ENCODE peak calls at places on chromosomes 7 and 10, in five cellular contexts. T, F, W, P and X are unnamed samples.

GRCh38 chr10:66258693-66259092 is 667.1 kb upstream of the LRRTM3 start:
- DNase-seq in P (no peak), W (no peak), F (no peak), T (no peak), X (no peak)

GRCh38 chr10:101867931-101868330 is 24.3 kb upstream of the KCNIP2 start:
- DNase-seq in T (no peak), W (peak), F (no peak), P (no peak), X (no peak)

GRCh38 chr10:4279649-4280048 is 494.6 kb upstream of the KLF6 start:
- DNase-seq in P (no peak), T (no peak), W (peak), F (no peak), X (no peak)

GRCh38 chr7:57218196-57218716 is 86.0 kb upstream of the ZNF479 start:
- DNase-seq in T (no peak), W (no peak), P (no peak), F (no peak), X (no peak)

GRCh38 chr10:5698062-5698461 is 13.4 kb downstream of the TASOR2 start:
- DNase-seq in W (no peak), P (no peak), T (no peak), F (no peak), X (no peak)

GRCh38 chr10:11750420-11750819 is 8.2 kb downstream of the ECHDC3 start:
- DNase-seq in P (no peak), W (no peak), T (no peak), F (no peak), X (no peak)

GRCh38 chr10:506451-507354 is 182.8 kb downstream of the DIP2C start:
- DNase-seq in F (no peak), W (no peak), T (peak), P (no peak), X (no peak)

GRCh38 chr7:87328281-87328680 is 17.2 kb upstream of the CROT start:
- DNase-seq in F (peak), P (peak), W (peak), T (no peak), X (peak)

GRCh38 chr10:79394631-79395030 is 47.4 kb downstream of the PPIF start:
- DNase-seq in T (no peak), F (no peak), P (no peak), W (no peak), X (no peak)

GRCh38 chr7:92765725-92766124 is 70.6 kb downstream of the CDK6 start:
- DNase-seq in F (no peak), P (peak), W (peak), T (no peak), X (no peak)

GRCh38 chr10:113480828-113481502 is 71.9 kb upstream of the HABP2 start:
- DNase-seq in P (peak), F (no peak), W (no peak), T (no peak), X (no peak)

GRCh38 chr7:136251826-136252225 is 274.7 kb upstream of the MTPN start:
- DNase-seq in W (no peak), P (no peak), F (no peak), T (no peak), X (no peak)

GRCh38 chr7:154794147-154794780 is 208.7 kb downstream of the PAXIP1 start:
- DNase-seq in P (peak), T (no peak), W (no peak), F (no peak), X (peak)

GRCh38 chr10:44049301-44050015 is 335.4 kb downstream of the CXCL12 start:
- DNase-seq in P (no peak), F (no peak), W (no peak), T (no peak), X (no peak)

GRCh38 chr7:100803398-100804161 is 23.7 kb downstream of the EPHB4 start:
- DNase-seq in F (peak), W (peak), T (peak), P (peak), X (peak)

GRCh38 chr7:52080493-52080892 is 763.9 kb upstream of the COBL start:
- DNase-seq in P (no peak), T (no peak), F (no peak), W (no peak), X (no peak)

DNA sequence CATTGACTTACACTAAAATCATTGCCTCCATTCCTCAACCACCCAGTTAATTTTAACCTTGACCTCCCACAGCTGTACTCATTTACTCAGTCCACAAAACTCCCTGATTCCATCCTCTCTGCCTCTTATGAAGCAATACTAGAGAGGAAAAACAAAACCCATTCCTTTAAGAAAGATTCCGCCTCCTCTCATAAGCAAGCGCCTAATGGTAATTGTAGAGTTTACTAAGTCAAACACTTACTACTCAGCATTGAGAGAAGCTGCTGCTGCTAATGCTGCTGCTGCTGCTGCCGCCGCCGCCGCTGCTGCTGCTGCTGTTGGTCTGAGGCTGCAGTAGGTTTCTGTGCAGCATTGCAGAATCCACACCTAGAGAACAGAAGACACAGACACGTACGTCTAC is 2.1 kb upstream of the ADD3 start:
- DNase-seq in F (peak), P (peak), W (peak), T (no peak), X (no peak)
- H3K4me3 ChIP-seq in F (no peak), P (no peak), W (peak), T (peak), X (no peak)

DNA sequence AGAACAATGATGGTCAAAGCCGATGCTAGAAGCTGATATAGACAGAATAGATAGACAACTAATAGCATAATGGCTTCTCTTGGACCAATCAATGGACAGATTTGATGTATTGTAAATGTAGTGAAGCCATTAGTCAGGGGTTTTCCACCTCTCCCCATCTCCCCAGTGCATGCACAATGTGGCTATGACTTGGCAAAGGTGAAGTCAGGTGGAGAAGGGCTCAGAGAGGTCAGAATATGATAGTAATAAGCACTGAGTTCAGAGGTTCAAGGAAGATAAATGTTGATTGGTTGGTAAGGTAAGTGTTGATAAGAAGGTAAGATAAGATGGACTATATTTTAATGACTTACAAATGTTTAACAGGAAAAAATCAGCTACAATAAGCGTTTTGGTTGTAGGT is 28.5 kb downstream of the BLNK start:
- DNase-seq in T (no peak), W (no peak), P (no peak), F (no peak), X (no peak)
- TF ChIP-seq CTCF in T (no peak), W (no peak), P (no peak), F (no peak), X (no peak)

GRCh38 chr7:124432009-124432578 is 333.5 kb downstream of the GPR37 start:
- DNase-seq in F (no peak), W (no peak), P (no peak), T (no peak), X (no peak)
- H3K4me3 ChIP-seq in F (no peak), W (no peak), P (no peak), T (no peak), X (no peak)

GRCh38 chr10:89701238-89702120 is at the start of gene KIF20B:
- DNase-seq in P (peak), F (peak), T (peak), W (peak), X (peak)
- TF ChIP-seq CTCF in P (peak), F (peak), T (peak), W (peak), X (peak)

DNA sequence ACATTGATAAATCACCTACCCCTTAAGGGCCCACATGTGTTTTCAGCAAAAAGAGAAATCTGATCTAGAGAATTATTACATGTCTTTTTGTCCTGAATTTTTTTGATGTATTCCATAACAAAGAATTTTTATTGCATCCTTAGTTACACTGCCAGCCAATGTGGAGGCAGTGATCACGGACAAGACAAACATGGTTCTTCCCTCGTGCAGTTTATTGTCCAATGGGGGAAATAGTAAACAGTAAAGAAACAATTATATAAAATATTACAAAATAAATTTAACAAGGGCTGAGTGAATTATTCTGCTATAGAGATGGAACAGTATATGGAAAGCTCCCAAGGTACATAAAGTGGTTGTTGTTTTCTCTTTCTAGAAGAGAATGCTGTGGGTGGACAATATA is 2.0 kb downstream of the STEAP2 start:
- DNase-seq in F (no peak), T (no peak), P (no peak), W (no peak), X (no peak)
- H3K4me3 ChIP-seq in F (no peak), T (no peak), P (no peak), W (no peak), X (no peak)

DNA sequence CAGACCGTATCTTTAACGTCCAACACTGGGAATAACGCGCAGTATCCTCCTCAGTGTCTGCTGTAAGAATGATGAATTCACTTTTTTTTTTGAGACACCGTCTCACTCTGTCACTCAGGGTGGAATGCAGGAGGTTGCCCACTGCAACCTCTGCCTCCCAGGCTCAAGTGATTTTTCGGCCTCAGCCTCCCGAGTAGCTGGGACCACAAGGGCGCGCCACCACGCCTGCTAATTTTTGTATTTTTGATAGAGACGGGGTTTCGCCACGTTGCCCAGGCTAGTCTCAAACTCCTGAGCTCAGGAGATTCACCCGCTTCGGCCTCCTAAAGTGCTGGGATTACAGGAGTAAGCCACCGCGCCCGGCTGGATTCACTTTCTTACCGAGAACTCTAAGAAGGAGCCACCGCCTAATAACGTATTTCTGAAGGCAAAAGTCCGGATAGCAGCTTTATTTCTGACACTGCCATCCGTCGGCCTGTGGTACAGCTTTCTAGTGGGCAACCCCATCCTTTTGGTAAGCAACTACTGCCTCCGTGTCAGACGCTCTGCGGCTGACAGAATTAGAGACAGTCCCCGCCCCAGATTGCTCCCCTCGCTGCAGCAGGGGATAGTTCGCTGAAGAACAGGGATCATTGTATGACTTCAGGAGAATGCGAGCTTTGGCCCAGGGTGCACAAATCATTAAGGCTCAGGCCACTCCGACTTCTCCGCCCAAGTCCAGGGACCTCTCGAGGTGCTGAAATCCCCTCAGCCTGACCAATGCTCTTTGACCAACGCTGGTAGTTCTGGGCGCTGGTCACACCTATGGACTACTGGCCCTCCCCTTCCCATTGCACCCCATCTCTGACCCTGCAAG is 649 bp downstream of the POLR3A start:
- DNase-seq in T (no peak), W (peak), P (peak), F (peak), X (peak)
- TF ChIP-seq CTCF in T (no peak), W (no peak), P (no peak), F (peak), X (no peak)

DNA sequence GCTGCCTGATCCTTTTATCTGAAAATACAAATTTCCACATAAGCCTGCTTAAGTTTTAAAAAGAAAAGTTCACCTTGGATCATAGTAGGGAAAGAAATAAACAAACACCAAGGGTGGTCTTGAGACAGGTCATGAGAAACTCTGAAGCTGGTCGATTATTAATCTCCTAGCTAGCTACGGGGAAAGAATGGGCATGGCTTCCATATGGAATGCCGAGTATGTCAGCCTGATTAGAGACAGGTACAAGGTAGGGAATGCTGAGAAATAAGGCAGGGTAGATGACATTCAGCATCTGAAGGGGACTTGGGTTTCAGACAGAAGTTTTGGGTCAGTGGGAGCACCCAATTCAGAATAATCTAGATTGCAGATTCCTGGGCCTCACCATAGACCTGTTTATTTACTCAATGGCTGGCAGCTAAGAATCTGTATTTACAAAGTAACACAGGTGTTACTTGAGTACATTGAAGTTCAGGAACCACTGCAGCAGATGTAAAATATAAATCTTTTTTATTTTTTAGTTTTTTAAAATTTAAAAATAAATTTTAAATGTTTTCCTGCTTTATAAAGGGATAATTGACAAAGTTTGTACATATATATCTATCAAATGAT is 49.0 kb downstream of the SCIN start:
- DNase-seq in W (no peak), F (no peak), P (no peak), T (no peak), X (no peak)
- H3K4me3 ChIP-seq in W (no peak), F (no peak), P (no peak), T (no peak), X (no peak)

GRCh38 chr7:101869026-101869900 is 51.8 kb downstream of the CUX1 start:
- DNase-seq in P (no peak), F (no peak), T (no peak), W (no peak), X (no peak)

GRCh38 chr7:101869901-101870290 is 52.5 kb downstream of the CUX1 start:
- DNase-seq in W (no peak), T (no peak), P (no peak), F (no peak), X (no peak)

GRCh38 chr7:101868191-101868950 is 50.9 kb downstream of the CUX1 start:
- DNase-seq in P (no peak), F (no peak), T (no peak), W (no peak), X (no peak)

GRCh38 chr7:101871351-101871750 is 53.9 kb downstream of the CUX1 start:
- DNase-seq in W (no peak), F (no peak), T (no peak), P (no peak), X (no peak)

DNA sequence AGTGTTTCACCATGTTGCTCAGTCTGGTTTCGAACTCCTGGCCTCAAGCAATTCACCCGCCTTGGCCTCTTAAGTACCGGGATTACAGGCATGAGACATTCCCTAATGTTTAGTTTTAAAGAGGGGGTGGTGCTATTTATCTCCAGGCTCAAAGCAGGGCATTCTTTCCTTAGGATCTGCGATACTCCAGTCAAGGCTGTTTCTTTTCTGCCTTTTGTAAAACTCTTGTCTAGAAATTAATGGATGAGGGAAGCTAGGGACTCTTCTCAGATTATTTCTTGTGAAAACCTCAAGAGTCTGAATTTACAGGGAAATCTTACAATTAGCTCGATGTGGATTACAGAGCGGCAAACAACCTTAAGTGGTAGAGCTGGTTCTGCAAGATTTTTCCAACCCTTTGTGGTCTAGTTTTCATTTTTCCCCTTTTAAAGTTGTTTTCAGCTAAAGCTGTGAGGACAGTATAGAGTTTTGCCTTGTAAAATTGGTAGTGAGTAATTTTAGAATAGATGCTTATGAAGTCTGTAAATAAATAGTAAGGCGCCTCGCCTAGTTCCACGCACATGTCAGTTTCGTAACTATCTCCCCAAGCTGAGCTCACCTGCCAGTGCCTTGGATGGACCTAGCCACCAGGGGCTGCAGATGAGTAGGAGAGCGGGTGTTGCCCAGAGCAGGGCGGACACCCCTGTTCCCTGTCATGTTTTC is 53.1 kb downstream of the CUX1 start:
- DNase-seq in P (peak), T (no peak), F (no peak), W (peak), X (no peak)
- TF ChIP-seq CTCF in P (peak), T (no peak), F (no peak), W (no peak), X (no peak)